ENCODE peak calls at places on chromosomes 6 and 20, in ten cellular contexts. One of them, this sample, is unnamed.

GRCh38 chr6:1705183-1705582 is 95.5 kb downstream of the FOXC1 start:
- DNase-seq in DND-41: no peak
- DNase-seq in AG10803: no peak
- DNase-seq in PC-9: no peak
- DNase-seq in epithelial cell of esophagus: no peak
- DNase-seq in tibial artery: no peak
- DNase-seq in IMR-90: no peak
- DNase-seq in left ventricle myocardium inferior: no peak
- DNase-seq in cardiac muscle cell: no peak
- DNase-seq in fibroblast of the aortic adventitia: no peak
- DNase-seq in this sample: no peak

GRCh38 chr20:22794200-22794599 is 209.8 kb upstream of the FOXA2 start:
- DNase-seq in DND-41: no peak
- DNase-seq in tibial artery: no peak
- DNase-seq in fibroblast of the aortic adventitia: peak; percentile 30
- DNase-seq in IMR-90: no peak
- DNase-seq in epithelial cell of esophagus: no peak
- DNase-seq in cardiac muscle cell: no peak
- DNase-seq in AG10803: no peak
- DNase-seq in left ventricle myocardium inferior: no peak
- DNase-seq in PC-9: peak; percentile 60
- DNase-seq in this sample: no peak

GRCh38 chr6:52403627-52404026 is 16.5 kb upstream of the EFHC1 start:
- DNase-seq in PC-9: peak; percentile 85
- DNase-seq in tibial artery: no peak
- DNase-seq in fibroblast of the aortic adventitia: no peak
- DNase-seq in IMR-90: no peak
- DNase-seq in left ventricle myocardium inferior: peak; percentile 36
- DNase-seq in DND-41: no peak
- DNase-seq in AG10803: no peak
- DNase-seq in epithelial cell of esophagus: peak; percentile 57
- DNase-seq in cardiac muscle cell: no peak
- DNase-seq in this sample: no peak

GRCh38 chr6:55822815-55823214 is 52.6 kb downstream of the BMP5 start:
- DNase-seq in DND-41: no peak
- DNase-seq in fibroblast of the aortic adventitia: peak; percentile 13
- DNase-seq in cardiac muscle cell: peak; percentile 10
- DNase-seq in IMR-90: peak; percentile 43
- DNase-seq in epithelial cell of esophagus: peak; percentile 50
- DNase-seq in PC-9: no peak
- DNase-seq in tibial artery: no peak
- DNase-seq in AG10803: peak; percentile 29
- DNase-seq in left ventricle myocardium inferior: no peak
- DNase-seq in this sample: no peak

GRCh38 chr20:49281059-49281912 is 3.4 kb upstream of the ZNFX1 start:
- DNase-seq in IMR-90: no peak
- DNase-seq in tibial artery: no peak
- DNase-seq in AG10803: no peak
- DNase-seq in cardiac muscle cell: peak; percentile 61
- DNase-seq in epithelial cell of esophagus: peak; percentile 78
- DNase-seq in fibroblast of the aortic adventitia: no peak
- DNase-seq in DND-41: no peak
- DNase-seq in PC-9: peak; percentile 24
- DNase-seq in left ventricle myocardium inferior: no peak
- DNase-seq in this sample: peak; percentile 75

GRCh38 chr6:138107752-138108592 is 753 bp upstream of the PERP start:
- DNase-seq in fibroblast of the aortic adventitia: no peak
- DNase-seq in left ventricle myocardium inferior: no peak
- DNase-seq in AG10803: no peak
- DNase-seq in PC-9: no peak
- DNase-seq in DND-41: no peak
- DNase-seq in epithelial cell of esophagus: no peak
- DNase-seq in IMR-90: no peak
- DNase-seq in tibial artery: no peak
- DNase-seq in cardiac muscle cell: no peak
- DNase-seq in this sample: no peak

GRCh38 chr6:149480502-149481280 is 4.1 kb downstream of the ZC3H12D start:
- DNase-seq in PC-9: no peak
- DNase-seq in AG10803: no peak
- DNase-seq in epithelial cell of esophagus: no peak
- DNase-seq in DND-41: no peak
- DNase-seq in left ventricle myocardium inferior: no peak
- DNase-seq in cardiac muscle cell: no peak
- DNase-seq in IMR-90: no peak
- DNase-seq in fibroblast of the aortic adventitia: no peak
- DNase-seq in tibial artery: no peak
- DNase-seq in this sample: peak; percentile 61

GRCh38 chr6:16352821-16353438 is 114.5 kb downstream of the GMPR start:
- DNase-seq in IMR-90: no peak
- DNase-seq in cardiac muscle cell: no peak
- DNase-seq in epithelial cell of esophagus: no peak
- DNase-seq in fibroblast of the aortic adventitia: no peak
- DNase-seq in DND-41: no peak
- DNase-seq in AG10803: no peak
- DNase-seq in left ventricle myocardium inferior: no peak
- DNase-seq in tibial artery: no peak
- DNase-seq in PC-9: no peak
- DNase-seq in this sample: no peak

GRCh38 chr20:50318709-50319108 is 128.1 kb downstream of the CEBPB start:
- DNase-seq in tibial artery: peak; percentile 50
- DNase-seq in PC-9: no peak
- DNase-seq in DND-41: no peak
- DNase-seq in fibroblast of the aortic adventitia: no peak
- DNase-seq in epithelial cell of esophagus: peak; percentile 27
- DNase-seq in left ventricle myocardium inferior: no peak
- DNase-seq in AG10803: no peak
- DNase-seq in IMR-90: no peak
- DNase-seq in cardiac muscle cell: no peak
- DNase-seq in this sample: no peak

GRCh38 chr20:50320005-50320909 is 129.6 kb downstream of the CEBPB start:
- DNase-seq in epithelial cell of esophagus: no peak
- DNase-seq in cardiac muscle cell: no peak
- DNase-seq in AG10803: no peak
- DNase-seq in tibial artery: peak; percentile 57
- DNase-seq in IMR-90: no peak
- DNase-seq in PC-9: no peak
- DNase-seq in fibroblast of the aortic adventitia: no peak
- DNase-seq in left ventricle myocardium inferior: no peak
- DNase-seq in DND-41: no peak
- DNase-seq in this sample: no peak

GRCh38 chr20:50315811-50316551 is 125.4 kb downstream of the CEBPB start:
- DNase-seq in AG10803: no peak
- DNase-seq in left ventricle myocardium inferior: no peak
- DNase-seq in cardiac muscle cell: no peak
- DNase-seq in fibroblast of the aortic adventitia: no peak
- DNase-seq in PC-9: no peak
- DNase-seq in tibial artery: peak; percentile 35
- DNase-seq in epithelial cell of esophagus: no peak
- DNase-seq in IMR-90: no peak
- DNase-seq in DND-41: no peak
- DNase-seq in this sample: no peak

GRCh38 chr20:50317116-50317515 is 126.5 kb downstream of the CEBPB start:
- DNase-seq in PC-9: no peak
- DNase-seq in tibial artery: peak; percentile 47
- DNase-seq in fibroblast of the aortic adventitia: no peak
- DNase-seq in AG10803: no peak
- DNase-seq in IMR-90: no peak
- DNase-seq in DND-41: no peak
- DNase-seq in left ventricle myocardium inferior: no peak
- DNase-seq in cardiac muscle cell: no peak
- DNase-seq in epithelial cell of esophagus: no peak
- DNase-seq in this sample: no peak

DNA sequence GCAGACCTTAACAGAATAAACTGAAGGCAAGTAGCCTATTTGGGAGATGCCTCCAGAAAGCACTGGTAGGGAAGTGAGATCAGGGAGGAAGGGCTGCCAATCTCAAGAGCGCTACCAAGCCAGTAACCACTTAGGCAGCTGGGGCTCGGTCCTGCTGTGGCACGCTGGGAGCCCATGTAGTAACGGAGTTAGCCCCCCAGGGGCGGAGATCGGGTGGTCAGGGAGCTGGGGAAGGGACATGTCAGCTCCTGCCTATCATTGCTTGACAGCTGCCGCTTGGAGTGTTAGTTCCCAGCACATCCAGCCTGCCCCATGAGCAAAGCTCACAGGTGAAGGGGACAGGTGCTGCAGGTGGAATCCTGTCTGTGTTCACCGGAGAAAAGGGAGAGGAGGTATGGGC is 127.0 kb downstream of the CEBPB start:
- DNase-seq in PC-9: no peak
- DNase-seq in DND-41: no peak
- DNase-seq in epithelial cell of esophagus: peak; percentile 55
- DNase-seq in left ventricle myocardium inferior: no peak
- DNase-seq in AG10803: no peak
- DNase-seq in tibial artery: peak; percentile 63
- DNase-seq in IMR-90: no peak
- DNase-seq in cardiac muscle cell: no peak
- DNase-seq in fibroblast of the aortic adventitia: no peak
- DNase-seq in this sample: no peak
- TF ChIP-seq CTCF in PC-9: no peak
- TF ChIP-seq CTCF in DND-41: no peak
- TF ChIP-seq CTCF in epithelial cell of esophagus: no peak
- TF ChIP-seq CTCF in left ventricle myocardium inferior: no peak
- TF ChIP-seq CTCF in AG10803: no peak
- TF ChIP-seq CTCF in tibial artery: no peak
- TF ChIP-seq CTCF in IMR-90: no peak
- TF ChIP-seq CTCF in cardiac muscle cell: no peak
- TF ChIP-seq CTCF in fibroblast of the aortic adventitia: no peak
- TF ChIP-seq CTCF in this sample: no peak

DNA sequence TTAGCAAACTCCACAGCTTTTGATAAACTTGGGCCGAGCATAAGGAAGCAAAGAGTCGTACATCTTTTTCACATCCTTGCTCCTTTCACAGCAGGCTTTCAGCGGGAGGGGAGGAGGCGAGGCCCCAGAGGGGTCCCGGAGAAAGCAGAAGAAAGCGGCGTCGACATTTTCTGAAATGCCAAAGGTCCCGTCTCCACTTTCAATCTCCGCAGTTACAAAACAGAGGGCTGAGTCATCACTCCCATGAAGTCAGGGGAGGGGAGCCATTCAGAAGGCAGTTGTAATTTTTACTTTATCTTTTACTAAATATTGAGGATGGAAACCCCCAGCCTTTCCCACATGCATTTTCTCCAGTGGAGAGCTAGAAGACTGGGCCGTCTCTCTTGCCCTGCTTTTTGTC is 174.2 kb upstream of the THBS2 start:
- DNase-seq in PC-9: no peak
- DNase-seq in cardiac muscle cell: peak; percentile 82
- DNase-seq in DND-41: no peak
- DNase-seq in IMR-90: peak; percentile 80
- DNase-seq in left ventricle myocardium inferior: no peak
- DNase-seq in tibial artery: no peak
- DNase-seq in AG10803: peak; percentile 56
- DNase-seq in fibroblast of the aortic adventitia: peak; percentile 58
- DNase-seq in epithelial cell of esophagus: peak; percentile 11
- DNase-seq in this sample: no peak
- H3K4me3 ChIP-seq in PC-9: no peak overlapping the region
- H3K4me3 ChIP-seq in cardiac muscle cell: no peak overlapping the region
- H3K4me3 ChIP-seq in DND-41: no peak overlapping the region
- H3K4me3 ChIP-seq in IMR-90: peak overlapping the region; percentile 16
- H3K4me3 ChIP-seq in left ventricle myocardium inferior: no peak overlapping the region
- H3K4me3 ChIP-seq in tibial artery: peak overlapping the region; percentile 25
- H3K4me3 ChIP-seq in AG10803: peak overlapping the region; percentile 0
- H3K4me3 ChIP-seq in fibroblast of the aortic adventitia: no peak overlapping the region
- H3K4me3 ChIP-seq in epithelial cell of esophagus: no peak overlapping the region
- H3K4me3 ChIP-seq in this sample: no peak overlapping the region

GRCh38 chr6:39791311-39791710 is 865 bp upstream of the DAAM2 start:
- DNase-seq in left ventricle myocardium inferior: no peak
- DNase-seq in DND-41: no peak
- DNase-seq in tibial artery: no peak
- DNase-seq in IMR-90: no peak
- DNase-seq in epithelial cell of esophagus: no peak
- DNase-seq in AG10803: peak; percentile 49
- DNase-seq in PC-9: no peak
- DNase-seq in fibroblast of the aortic adventitia: no peak
- DNase-seq in cardiac muscle cell: peak; percentile 48
- DNase-seq in this sample: no peak

GRCh38 chr6:39793528-39793927 is 1.4 kb downstream of the DAAM2 start:
- DNase-seq in PC-9: no peak
- DNase-seq in IMR-90: no peak
- DNase-seq in tibial artery: no peak
- DNase-seq in epithelial cell of esophagus: no peak
- DNase-seq in fibroblast of the aortic adventitia: no peak
- DNase-seq in left ventricle myocardium inferior: no peak
- DNase-seq in AG10803: no peak
- DNase-seq in DND-41: no peak
- DNase-seq in cardiac muscle cell: no peak
- DNase-seq in this sample: no peak

GRCh38 chr6:39791850-39792500 is at the start of gene DAAM2:
- DNase-seq in tibial artery: peak; percentile 89
- DNase-seq in DND-41: no peak
- DNase-seq in cardiac muscle cell: peak; percentile 70
- DNase-seq in fibroblast of the aortic adventitia: peak; percentile 19
- DNase-seq in IMR-90: peak; percentile 41
- DNase-seq in left ventricle myocardium inferior: peak; percentile 73
- DNase-seq in PC-9: no peak
- DNase-seq in epithelial cell of esophagus: peak; percentile 14
- DNase-seq in AG10803: peak; percentile 60
- DNase-seq in this sample: no peak

GRCh38 chr6:39792501-39793450 is 600 bp downstream of the DAAM2 start:
- DNase-seq in fibroblast of the aortic adventitia: no peak
- DNase-seq in left ventricle myocardium inferior: no peak
- DNase-seq in tibial artery: no peak
- DNase-seq in PC-9: no peak
- DNase-seq in AG10803: peak; percentile 30
- DNase-seq in epithelial cell of esophagus: no peak
- DNase-seq in DND-41: no peak
- DNase-seq in IMR-90: no peak
- DNase-seq in cardiac muscle cell: no peak
- DNase-seq in this sample: no peak

GRCh38 chr6:39794231-39794630 is 2.1 kb downstream of the DAAM2 start:
- DNase-seq in tibial artery: no peak
- DNase-seq in cardiac muscle cell: no peak
- DNase-seq in PC-9: no peak
- DNase-seq in DND-41: no peak
- DNase-seq in left ventricle myocardium inferior: no peak
- DNase-seq in AG10803: no peak
- DNase-seq in epithelial cell of esophagus: no peak
- DNase-seq in fibroblast of the aortic adventitia: no peak
- DNase-seq in IMR-90: no peak
- DNase-seq in this sample: no peak
- TF ChIP-seq CTCF in tibial artery: peak; percentile 7
- TF ChIP-seq CTCF in cardiac muscle cell: no peak
- TF ChIP-seq CTCF in PC-9: no peak
- TF ChIP-seq CTCF in DND-41: no peak
- TF ChIP-seq CTCF in left ventricle myocardium inferior: no peak
- TF ChIP-seq CTCF in AG10803: peak; percentile 50
- TF ChIP-seq CTCF in epithelial cell of esophagus: no peak
- TF ChIP-seq CTCF in fibroblast of the aortic adventitia: no peak
- TF ChIP-seq CTCF in IMR-90: no peak
- TF ChIP-seq CTCF in this sample: no peak

DNA sequence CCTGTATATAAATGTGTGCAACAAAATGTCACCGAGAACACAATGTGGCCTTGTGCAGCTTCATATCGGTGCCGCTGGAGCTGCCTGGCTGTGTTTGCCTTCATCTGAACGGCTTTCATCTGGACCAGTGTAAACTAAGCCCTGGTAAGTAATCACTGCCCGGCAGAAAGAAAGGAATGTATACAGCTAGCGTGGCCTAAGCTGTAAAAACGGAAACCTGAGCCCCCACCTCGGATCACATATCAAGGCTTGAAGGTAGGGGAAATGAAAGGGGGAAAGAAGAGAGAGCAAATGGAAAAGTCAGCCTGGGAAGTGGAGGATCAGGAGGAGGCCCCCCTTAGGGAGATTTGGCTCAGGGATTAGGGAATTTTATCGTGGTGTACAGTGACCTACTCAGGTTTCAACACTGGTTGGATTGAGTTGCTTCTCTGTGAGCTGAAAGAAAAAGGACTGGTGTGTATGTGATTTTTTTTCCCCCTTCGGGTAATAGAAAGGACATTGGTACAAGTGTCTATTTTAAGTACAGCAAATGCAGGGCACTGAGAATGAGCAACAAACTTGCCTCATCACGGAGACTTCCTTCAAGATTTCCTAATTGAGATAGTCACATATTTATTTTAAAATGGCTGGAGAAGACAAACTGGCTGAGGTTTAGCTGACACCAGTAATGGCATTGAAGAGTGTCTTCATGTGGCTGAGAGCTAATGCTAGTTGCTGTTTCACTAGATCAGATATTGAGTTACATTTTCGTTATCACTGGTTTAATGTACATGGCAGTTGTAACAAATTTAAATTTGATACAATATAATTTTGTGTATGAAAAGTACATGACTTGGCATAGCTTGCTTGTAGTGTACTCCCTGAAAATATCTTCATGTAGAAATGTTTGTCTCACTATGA is 3.5 kb downstream of the SOBP start:
- DNase-seq in tibial artery: no peak
- DNase-seq in fibroblast of the aortic adventitia: peak; percentile 61
- DNase-seq in AG10803: no peak
- DNase-seq in DND-41: no peak
- DNase-seq in epithelial cell of esophagus: no peak
- DNase-seq in IMR-90: peak; percentile 67
- DNase-seq in cardiac muscle cell: peak; percentile 61
- DNase-seq in PC-9: no peak
- DNase-seq in left ventricle myocardium inferior: no peak
- DNase-seq in this sample: no peak
- H3K4me3 ChIP-seq in tibial artery: peak overlapping the region; percentile 89
- H3K4me3 ChIP-seq in fibroblast of the aortic adventitia: peak overlapping the region; percentile 83
- H3K4me3 ChIP-seq in AG10803: no peak overlapping the region
- H3K4me3 ChIP-seq in DND-41: no peak overlapping the region
- H3K4me3 ChIP-seq in epithelial cell of esophagus: no peak overlapping the region
- H3K4me3 ChIP-seq in IMR-90: peak overlapping the region; percentile 21
- H3K4me3 ChIP-seq in cardiac muscle cell: peak overlapping the region; percentile 98
- H3K4me3 ChIP-seq in PC-9: no peak overlapping the region
- H3K4me3 ChIP-seq in left ventricle myocardium inferior: peak overlapping the region; percentile 93
- H3K4me3 ChIP-seq in this sample: no peak overlapping the region

This sample was measured in GM12865.